ENCODE peak calls at places on chromosomes 2 and 18, in seven cellular contexts. Z is astrocyte of the spinal cord; Y is adrenal gland; W is K562; D is transverse colon; G is cardiac muscle cell; B is CD8-positive, alpha-beta T cell. J is an unnamed sample.

GRCh38 chr2:58871469-58872142 is 630.5 kb upstream of the FANCL start:
- DNase-seq in Z (no peak), G (no peak), W (peak; percentile 10), B (no peak), D (no peak), Y (no peak), J (no peak)

GRCh38 chr2:55159752-55160151 is 72.3 kb downstream of the CLHC1 start:
- DNase-seq in Z (no peak), G (no peak), B (no peak), W (no peak), Y (no peak), D (no peak), J (no peak)

GRCh38 chr2:71927757-71928715 is 219.6 kb downstream of the CYP26B1 start:
- DNase-seq in B (no peak), Z (no peak), Y (no peak), D (no peak), G (no peak), W (peak; percentile 2), J (no peak)

GRCh38 chr2:120874876-120875275 is 139.2 kb downstream of the GLI2 start:
- DNase-seq in B (no peak), Z (no peak), D (no peak), W (no peak), Y (no peak), G (no peak), J (no peak)

GRCh38 chr2:58334414-58334813 is 93.3 kb upstream of the FANCL start:
- DNase-seq in G (no peak), Z (no peak), Y (no peak), D (no peak), W (no peak), B (no peak), J (no peak)

GRCh38 chr2:151374426-151374825 is 17.0 kb downstream of the TNFAIP6 start:
- DNase-seq in W (peak; percentile 33), B (no peak), D (no peak), G (peak; percentile 87), Z (peak; percentile 69), Y (no peak), J (no peak)

GRCh38 chr18:11578799-11579198 is 30.6 kb upstream of the SLC35G4 start:
- DNase-seq in Y (no peak), Z (no peak), B (no peak), D (no peak), G (no peak), W (no peak), J (no peak)

GRCh38 chr2:22737144-22737543 is 647.8 kb upstream of the KLHL29 start:
- DNase-seq in Z (no peak), G (no peak), D (no peak), B (no peak), W (no peak), Y (no peak), J (no peak)

GRCh38 chr18:57839942-57840381 is 36.8 kb upstream of the ATP8B1 start:
- DNase-seq in W (no peak), Z (peak; percentile 71), D (no peak), B (no peak), Y (no peak), G (peak; percentile 54), J (no peak)

GRCh38 chr2:39128919-39129391 is 8.1 kb upstream of the SOS1 start:
- DNase-seq in G (peak; percentile 33), B (peak; percentile 67), Y (no peak), W (no peak), D (peak; percentile 42), Z (no peak), J (no peak)

GRCh38 chr2:165571477-165571876 is 102.0 kb downstream of the CSRNP3 start:
- DNase-seq in Y (no peak), W (no peak), B (no peak), G (no peak), Z (no peak), D (no peak), J (no peak)

GRCh38 chr2:589551-589950 is 87.7 kb downstream of the TMEM18 start:
- DNase-seq in Z (no peak), Y (no peak), B (no peak), W (no peak), D (no peak), G (no peak), J (no peak)

GRCh38 chr2:113156278-113157107 is 17.3 kb upstream of the PSD4 start:
- DNase-seq in Z (peak; percentile 15), B (no peak), G (no peak), D (no peak), Y (no peak), W (no peak), J (no peak)

GRCh38 chr2:38146917-38147307 is 71.0 kb upstream of the CYP1B1 start:
- DNase-seq in G (peak; percentile 95), W (peak; percentile 62), Y (peak; percentile 62), D (no peak), B (no peak), Z (peak; percentile 99), J (peak; percentile 90)

GRCh38 chr2:222523783-222524544 is 99.6 kb downstream of the SGPP2 start:
- DNase-seq in Y (no peak), W (no peak), B (no peak), D (no peak), G (no peak), Z (no peak), J (no peak)

GRCh38 chr2:17506736-17507616 is 11.3 kb downstream of the RAD51AP2 start:
- DNase-seq in W (no peak), Z (peak; percentile 20), B (no peak), D (no peak), G (no peak), Y (no peak), J (no peak)

GRCh38 chr2:27855476-27855875 is 34.7 kb downstream of the RBKS start:
- DNase-seq in Z (peak; percentile 67), B (no peak), Y (no peak), D (no peak), W (no peak), G (peak; percentile 29), J (no peak)

GRCh38 chr2:110994250-110994961 is 126.3 kb upstream of the BCL2L11 start:
- DNase-seq in Y (no peak), Z (no peak), G (peak; percentile 21), W (no peak), D (no peak), B (no peak), J (no peak)

GRCh38 chr2:172496096-172496709 is 59.7 kb upstream of the PDK1 start:
- DNase-seq in Y (no peak), Z (no peak), W (no peak), D (no peak), G (no peak), B (peak; percentile 61), J (no peak)

GRCh38 chr2:47008381-47009280 is 93.0 kb upstream of the MCFD2 start:
- DNase-seq in G (peak; percentile 75), B (no peak), W (no peak), D (no peak), Z (peak; percentile 79), Y (peak; percentile 76), J (no peak)

GRCh38 chr2:9249036-9249800 is 42.6 kb downstream of the ASAP2 start:
- DNase-seq in Y (no peak), Z (peak; percentile 42), W (no peak), G (no peak), B (no peak), D (peak; percentile 52), J (no peak)

GRCh38 chr18:60892441-60892840 is 440.8 kb upstream of the CDH20 start:
- DNase-seq in G (peak; percentile 41), Y (no peak), Z (peak; percentile 43), D (no peak), B (no peak), W (no peak), J (no peak)

GRCh38 chr2:135299165-135299564 is 231.9 kb downstream of the ZRANB3 start:
- DNase-seq in D (no peak), W (no peak), G (no peak), Z (no peak), B (no peak), Y (no peak), J (no peak)

GRCh38 chr2:17538844-17539554 is 1.5 kb upstream of the VSNL1 start:
- DNase-seq in D (peak; percentile 80), B (no peak), G (peak; percentile 66), W (peak; percentile 60), Y (peak; percentile 62), Z (peak; percentile 80), J (no peak)

GRCh38 chr2:207768168-207768890 is 1.4 kb downstream of the FZD5 start:
- DNase-seq in D (peak; percentile 61), Y (peak; percentile 61), Z (peak; percentile 46), B (peak; percentile 26), W (no peak), G (peak; percentile 59), J (no peak)

GRCh38 chr2:241844066-241844728 is 14.5 kb downstream of the PDCD1 start:
- DNase-seq in W (peak; percentile 87), B (peak; percentile 76), Z (peak; percentile 14), Y (peak; percentile 81), D (peak; percentile 82), G (peak; percentile 57), J (no peak)
- TF ChIP-seq CTCF in W (peak; percentile 46), B (no peak), Z (no peak), Y (no peak), D (peak; percentile 21), G (no peak), J (no peak)

DNA sequence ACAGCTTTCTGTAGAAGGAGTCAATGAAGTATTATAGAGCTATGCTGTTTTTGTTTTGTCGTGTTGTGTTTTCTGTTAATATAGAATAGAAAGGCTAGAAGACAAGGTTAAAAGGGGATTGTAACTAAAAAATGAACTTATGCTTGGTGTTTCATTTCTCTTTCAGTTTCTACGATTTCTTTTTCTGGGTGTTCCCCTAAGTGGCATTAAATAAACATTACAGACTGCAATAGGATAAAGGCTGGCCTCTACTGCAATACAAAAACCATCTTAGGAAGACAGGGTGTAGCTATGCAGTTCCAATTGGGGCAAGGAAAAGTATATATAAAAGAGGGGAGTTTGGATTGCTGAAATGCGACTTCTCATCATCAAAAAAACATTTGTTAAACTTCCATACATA is 1609.7 kb upstream of the ACVR2A start:
- DNase-seq in G (no peak), Z (no peak), B (no peak), Y (no peak), D (no peak), W (no peak), J (no peak)
- TF ChIP-seq CTCF in G (no peak), Z (no peak), B (no peak), Y (no peak), D (no peak), W (no peak), J (no peak)

DNA sequence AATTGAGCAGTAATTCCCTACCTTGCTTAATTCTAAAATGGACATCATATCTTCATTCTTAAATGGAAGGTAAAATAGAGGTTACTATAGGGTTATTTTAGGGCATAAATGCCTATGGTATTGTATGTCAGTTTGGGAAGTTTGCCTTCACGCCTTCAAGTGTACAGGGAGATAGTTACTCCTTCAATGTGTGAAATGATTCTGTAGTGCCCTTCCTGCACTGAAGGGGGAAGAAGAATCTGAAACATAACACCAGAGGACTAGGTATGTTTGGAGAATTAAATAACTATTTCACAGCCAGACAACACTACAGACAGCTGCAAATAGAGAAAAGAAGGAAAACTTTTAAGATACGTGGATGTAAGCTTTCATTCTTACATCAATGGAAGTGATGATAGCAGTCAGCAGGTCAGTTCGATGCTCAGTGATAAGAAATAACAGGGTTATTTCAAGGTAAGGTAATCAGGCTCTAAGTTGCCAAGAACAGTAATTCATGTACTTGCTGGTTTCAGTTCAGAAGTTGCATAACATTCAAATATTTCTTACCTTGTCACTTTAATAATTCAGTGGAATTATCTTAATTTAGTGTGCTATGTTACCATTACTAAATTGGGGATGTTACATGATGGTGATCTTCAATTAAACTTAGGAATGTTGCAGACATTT is 4.0 kb downstream of the PKP4 start:
- DNase-seq in G (peak; percentile 30), D (no peak), B (no peak), Z (peak; percentile 13), W (no peak), Y (no peak), J (no peak)
- TF ChIP-seq CTCF in G (peak; percentile 33), D (no peak), B (no peak), Z (peak; percentile 17), W (no peak), Y (no peak), J (peak; percentile 12)

GRCh38 chr2:217880490-217880889 is 122.3 kb downstream of the TNS1 start:
- DNase-seq in G (no peak), Z (no peak), Y (no peak), D (no peak), B (no peak), W (no peak), J (no peak)
- TF ChIP-seq CTCF in G (peak; percentile 14), Z (peak; percentile 15), Y (no peak), D (no peak), B (no peak), W (no peak), J (no peak)

J was measured in AG09319.